ENCODE peak calls at places on chromosomes 1 and 21, in four cellular contexts. One of them, this sample, is unnamed.

GRCh38 chr1:229642376-229642775 is 16.3 kb downstream of the URB2 start:
- DNase-seq in transverse colon: no peak
- DNase-seq in A673: no peak
- DNase-seq in lung: no peak
- DNase-seq in this sample: no peak

GRCh38 chr21:38303300-38303699 is 46.5 kb downstream of the KCNJ15 start:
- DNase-seq in transverse colon: no peak
- DNase-seq in A673: no peak
- DNase-seq in lung: no peak
- DNase-seq in this sample: peak

GRCh38 chr1:156900019-156900718 is 6.7 kb downstream of the PEAR1 start:
- DNase-seq in transverse colon: no peak
- DNase-seq in A673: no peak
- DNase-seq in lung: no peak
- DNase-seq in this sample: no peak

GRCh38 chr1:174324939-174325338 is 122.8 kb upstream of the GPR52 start:
- DNase-seq in transverse colon: no peak
- DNase-seq in A673: no peak
- DNase-seq in lung: no peak
- DNase-seq in this sample: no peak

GRCh38 chr1:231091853-231092301 is 51.8 kb upstream of the FAM89A start:
- DNase-seq in transverse colon: peak
- DNase-seq in A673: peak
- DNase-seq in lung: no peak
- DNase-seq in this sample: no peak

GRCh38 chr1:215277537-215277936 is 195.0 kb downstream of the KCNK2 start:
- DNase-seq in transverse colon: no peak
- DNase-seq in A673: no peak
- DNase-seq in lung: no peak
- DNase-seq in this sample: no peak

GRCh38 chr1:242004751-242005495 is 6.0 kb upstream of the MAP1LC3C start:
- DNase-seq in transverse colon: no peak
- DNase-seq in A673: no peak
- DNase-seq in lung: no peak
- DNase-seq in this sample: no peak

GRCh38 chr1:52904590-52905375 is 16.8 kb downstream of the ECHDC2 start:
- DNase-seq in transverse colon: no peak
- DNase-seq in A673: peak
- DNase-seq in lung: no peak
- DNase-seq in this sample: no peak

GRCh38 chr1:64050601-64051000 is 152.8 kb upstream of the UBE2U start:
- DNase-seq in transverse colon: no peak
- DNase-seq in A673: no peak
- DNase-seq in lung: no peak
- DNase-seq in this sample: no peak